ENCODE peak calls at places on chromosomes 7 and 10, in seven cellular contexts. S, K, N, C, O, R and A are unnamed samples. For H3K27me3, the result is how much of the 10 kb centered on the place peaks cover.

GRCh38 chr7:83849135-83849534 is 200.2 kb upstream of the SEMA3E start:
- DNase-seq in S (peak), K (no peak), N (no peak), C (no peak), O (no peak), R (no peak), A (no peak)

GRCh38 chr10:89861584-89862287 is 160.3 kb downstream of the KIF20B start:
- DNase-seq in S (peak), K (peak), N (no peak), C (no peak), O (no peak), R (no peak), A (no peak)

GRCh38 chr10:94677691-94678090 is 5.8 kb upstream of the CYP2C18 start:
- DNase-seq in S (no peak), K (no peak), N (no peak), C (no peak), O (no peak), R (peak), A (no peak)

GRCh38 chr10:104591451-104591850 is 49.6 kb upstream of the SORCS3 start:
- DNase-seq in S (no peak), K (no peak), N (no peak), C (no peak), O (no peak), R (no peak), A (no peak)

GRCh38 chr10:6327906-6328707 is 125.4 kb downstream of the PFKFB3 start:
- DNase-seq in S (no peak), K (no peak), N (no peak), C (no peak), O (no peak), R (no peak), A (no peak)

GRCh38 chr10:78291733-78292132 is 258.1 kb downstream of the RPS24 start:
- DNase-seq in S (no peak), K (no peak), N (no peak), C (no peak), O (no peak), R (no peak), A (no peak)

GRCh38 chr7:31948041-31948440 is 122.2 kb downstream of the PDE1C start:
- DNase-seq in S (peak), K (no peak), N (no peak), C (no peak), O (no peak), R (no peak), A (no peak)

GRCh38 chr7:82481499-82482097 is 38.0 kb upstream of the CACNA2D1 start:
- DNase-seq in S (peak), K (no peak), N (no peak), C (no peak), O (no peak), R (no peak), A (no peak)

GRCh38 chr10:79007843-79008319 is 60.9 kb upstream of the ZMIZ1 start:
- DNase-seq in S (peak), K (no peak), N (no peak), C (no peak), O (no peak), R (no peak), A (no peak)

GRCh38 chr10:51468424-51468823 is 231.0 kb downstream of the CSTF2T start:
- DNase-seq in S (peak), K (no peak), N (no peak), C (no peak), O (no peak), R (no peak), A (no peak)

GRCh38 chr7:135842446-135843175 is 94.0 kb upstream of the FAM180A start:
- DNase-seq in S (peak), K (no peak), N (no peak), C (no peak), O (no peak), R (no peak), A (no peak)

GRCh38 chr10:59607971-59608370 is 101.7 kb downstream of the SLC16A9 start:
- DNase-seq in S (no peak), K (no peak), N (no peak), C (no peak), O (no peak), R (no peak), A (no peak)

GRCh38 chr10:76359001-76359400 is 927.6 kb downstream of the LRMDA start:
- DNase-seq in S (no peak), K (no peak), N (no peak), C (no peak), O (no peak), R (no peak), A (no peak)

GRCh38 chr10:29202541-29202940 is 86.3 kb upstream of the LYZL1 start:
- DNase-seq in S (no peak), K (no peak), N (no peak), C (no peak), O (no peak), R (no peak), A (no peak)

GRCh38 chr10:24777191-24777590 is 53.5 kb upstream of the ARHGAP21 start:
- DNase-seq in S (peak), K (no peak), N (no peak), C (no peak), O (no peak), R (no peak), A (no peak)

GRCh38 chr10:30059209-30060107 is at the start of gene JCAD:
- DNase-seq in S (peak), K (no peak), N (peak), C (peak), O (peak), R (peak), A (peak)

GRCh38 chr7:134184767-134185166 is 57.6 kb downstream of the LRGUK start:
- DNase-seq in S (no peak), K (no peak), N (no peak), C (no peak), O (no peak), R (no peak), A (no peak)

GRCh38 chr10:43702213-43702935 is 53.7 kb upstream of the ZNF32 start:
- DNase-seq in S (no peak), K (no peak), N (peak), C (no peak), O (no peak), R (peak), A (peak)

GRCh38 chr7:2072042-2072441 is 160.7 kb downstream of the MAD1L1 start:
- DNase-seq in S (no peak), K (no peak), N (no peak), C (no peak), O (no peak), R (no peak), A (no peak)

GRCh38 chr10:75067272-75067671 is 44.2 kb upstream of the SAMD8 start:
- DNase-seq in S (no peak), K (no peak), N (peak), C (no peak), O (no peak), R (no peak), A (no peak)

GRCh38 chr7:149721084-149721601 is 52.2 kb downstream of the ZNF467 start:
- DNase-seq in S (no peak), K (no peak), N (peak), C (no peak), O (no peak), R (no peak), A (peak)

GRCh38 chr7:44959956-44960640 is 18.7 kb downstream of the MYO1G start:
- DNase-seq in S (no peak), K (peak), N (no peak), C (no peak), O (no peak), R (no peak), A (peak)

GRCh38 chr7:135697276-135698049 is 30.5 kb downstream of the SLC13A4 start:
- DNase-seq in S (no peak), K (no peak), N (no peak), C (no peak), O (no peak), R (no peak), A (no peak)

GRCh38 chr10:113712024-113712423 is 32.3 kb downstream of the CASP7 start:
- DNase-seq in S (no peak), K (no peak), N (no peak), C (no peak), O (no peak), R (no peak), A (no peak)

GRCh38 chr7:50632561-50633413 is 67.6 kb upstream of the DDC start:
- DNase-seq in S (peak), K (peak), N (no peak), C (no peak), O (no peak), R (peak), A (peak)

GRCh38 chr10:127735723-127736221 is 1.2 kb upstream of the FOXI2 start:
- DNase-seq in S (no peak), K (no peak), N (no peak), C (no peak), O (no peak), R (no peak), A (no peak)
- H3K27me3 ChIP-seq in S (half or more), K (under half), N (half or more), C (under half), O (under half), R (under half), A (half or more)

DNA sequence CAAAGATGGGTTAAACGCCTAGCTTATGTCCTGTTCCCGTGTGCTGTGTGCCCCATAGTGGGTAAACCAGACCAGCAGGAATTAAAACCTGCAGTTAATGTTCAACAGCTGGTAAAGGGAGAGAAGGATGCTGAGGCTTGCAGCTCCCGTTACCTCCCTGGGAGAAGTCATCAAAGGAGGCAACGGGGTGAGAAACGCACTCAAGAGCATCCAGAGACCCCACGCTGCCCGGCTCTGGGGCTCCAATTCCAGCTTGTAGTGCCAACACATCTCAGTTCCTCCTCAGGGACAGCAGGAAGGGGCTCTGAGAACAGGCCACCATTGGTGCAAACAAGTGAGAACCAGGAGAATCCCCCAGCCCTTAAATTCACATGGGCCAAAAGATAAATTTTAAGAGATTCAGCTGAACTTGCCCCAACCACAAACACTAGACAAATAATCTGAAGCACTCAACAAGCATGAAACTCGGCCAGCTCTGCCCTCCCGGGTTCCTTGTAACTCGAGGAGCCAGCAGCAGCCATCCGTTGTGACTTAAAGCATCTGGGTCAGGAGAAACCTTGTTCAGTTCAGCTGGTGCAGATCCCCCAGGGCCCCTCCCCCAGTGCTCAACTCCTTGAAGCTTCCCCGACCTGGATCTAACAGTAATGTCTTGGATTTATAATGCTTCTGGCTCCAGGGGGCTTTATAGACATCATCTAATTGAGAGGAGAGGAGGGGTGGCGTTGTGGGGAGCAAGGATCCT is 29.4 kb downstream of the FAM241B start:
- DNase-seq in S (peak), K (no peak), N (peak), C (no peak), O (no peak), R (no peak), A (no peak)
- H3K27me3 ChIP-seq in S (half or more), K (under half), N (under half), C (under half), O (under half), R (under half), A (under half)

DNA sequence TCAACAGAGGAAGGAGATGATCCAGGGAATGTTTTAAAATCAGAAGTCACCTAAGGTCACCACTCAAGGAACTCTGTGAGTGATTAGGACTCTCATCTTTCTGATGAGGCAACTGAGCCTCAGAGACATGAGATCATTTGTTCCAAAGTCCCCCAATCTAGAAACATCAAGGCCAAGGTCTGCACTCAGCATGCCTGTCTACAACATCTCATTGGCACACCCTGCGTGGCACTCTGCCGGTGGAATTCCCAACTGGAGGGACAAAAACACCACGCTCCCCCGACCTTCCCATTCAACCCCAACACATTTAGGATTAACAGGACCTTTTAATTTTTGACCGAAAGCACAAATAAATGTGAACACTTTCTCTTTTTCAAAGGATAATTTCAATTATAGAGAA is 31.4 kb downstream of the CPXM2 start:
- DNase-seq in S (no peak), K (no peak), N (no peak), C (no peak), O (no peak), R (no peak), A (no peak)
- H3K27me3 ChIP-seq in S (under half), K (under half), N (under half), C (under half), O (under half), R (under half), A (under half)

GRCh38 chr7:128131115-128131514 is 99.9 kb upstream of the LRRC4 start:
- DNase-seq in S (no peak), K (no peak), N (no peak), C (no peak), O (no peak), R (no peak), A (no peak)

GRCh38 chr7:128128401-128128800 is 97.2 kb upstream of the LRRC4 start:
- DNase-seq in S (no peak), K (no peak), N (no peak), C (no peak), O (no peak), R (no peak), A (no peak)

GRCh38 chr7:128132426-128133069 is 101.3 kb upstream of the LRRC4 start:
- DNase-seq in S (no peak), K (no peak), N (no peak), C (no peak), O (no peak), R (no peak), A (no peak)

GRCh38 chr7:128129224-128129864 is 98.1 kb upstream of the LRRC4 start:
- DNase-seq in S (no peak), K (no peak), N (no peak), C (no peak), O (no peak), R (no peak), A (no peak)

GRCh38 chr7:128131701-128132100 is 100.5 kb upstream of the LRRC4 start:
- DNase-seq in S (no peak), K (no peak), N (no peak), C (no peak), O (no peak), R (no peak), A (no peak)
- H3K27me3 ChIP-seq in S (under half), K (under half), N (under half), C (under half), O (under half), R (under half), A (under half)

DNA sequence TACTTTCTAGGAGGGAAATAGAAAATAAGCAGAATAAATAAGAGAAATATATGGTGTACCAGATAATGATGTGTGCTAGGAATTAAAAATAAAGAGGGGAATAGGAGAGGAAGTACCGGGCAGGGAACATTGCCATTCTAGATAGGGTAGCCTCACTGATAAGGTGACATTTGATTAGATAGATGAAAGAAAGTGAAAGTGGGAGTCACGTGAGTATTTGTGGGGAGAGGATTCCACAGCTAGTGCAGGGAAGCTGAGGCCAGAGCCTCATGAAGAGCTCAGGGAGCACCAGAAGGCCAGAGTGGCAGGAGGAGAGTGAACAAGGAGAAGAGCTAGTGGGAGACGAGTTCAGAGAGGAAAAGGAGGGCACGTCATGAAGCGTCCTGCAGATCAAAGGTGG is 49.1 kb downstream of the CDHR3 start:
- DNase-seq in S (no peak), K (no peak), N (no peak), C (no peak), O (no peak), R (no peak), A (no peak)
- H3K27me3 ChIP-seq in S (under half), K (under half), N (under half), C (under half), O (under half), R (under half), A (under half)

GRCh38 chr10:22435650-22436049 is 90.4 kb downstream of the SPAG6 start:
- DNase-seq in S (no peak), K (no peak), N (peak), C (no peak), O (no peak), R (peak), A (no peak)

GRCh38 chr10:22436893-22437619 is 91.8 kb downstream of the SPAG6 start:
- DNase-seq in S (peak), K (peak), N (peak), C (peak), O (peak), R (peak), A (peak)

GRCh38 chr10:22437620-22438588 is 92.6 kb downstream of the SPAG6 start:
- DNase-seq in S (peak), K (no peak), N (no peak), C (peak), O (no peak), R (no peak), A (no peak)

GRCh38 chr10:22434521-22434920 is 89.2 kb downstream of the SPAG6 start:
- DNase-seq in S (no peak), K (no peak), N (no peak), C (no peak), O (no peak), R (no peak), A (no peak)

DNA sequence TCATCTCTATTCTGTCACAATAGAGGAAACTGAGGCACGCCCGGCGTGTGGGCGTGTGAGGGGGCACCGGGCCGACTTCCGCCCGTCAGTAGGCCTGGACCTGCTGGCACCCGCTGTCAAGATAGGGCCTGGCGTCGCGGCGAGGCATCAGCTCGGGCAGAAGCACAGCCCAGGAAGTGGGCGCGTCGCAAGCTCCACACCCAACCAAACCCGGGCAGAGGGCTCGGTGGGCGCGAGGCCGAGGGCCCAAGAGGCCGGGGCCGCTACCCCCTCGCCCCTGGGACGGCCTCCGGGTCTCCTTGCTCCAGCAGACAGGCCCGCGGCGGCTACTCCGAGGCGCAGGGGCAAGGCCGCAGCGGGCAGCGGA is 91.2 kb downstream of the SPAG6 start:
- DNase-seq in S (no peak), K (no peak), N (no peak), C (no peak), O (no peak), R (no peak), A (no peak)
- H3K27me3 ChIP-seq in S (under half), K (under half), N (under half), C (under half), O (under half), R (under half), A (under half)

DNA sequence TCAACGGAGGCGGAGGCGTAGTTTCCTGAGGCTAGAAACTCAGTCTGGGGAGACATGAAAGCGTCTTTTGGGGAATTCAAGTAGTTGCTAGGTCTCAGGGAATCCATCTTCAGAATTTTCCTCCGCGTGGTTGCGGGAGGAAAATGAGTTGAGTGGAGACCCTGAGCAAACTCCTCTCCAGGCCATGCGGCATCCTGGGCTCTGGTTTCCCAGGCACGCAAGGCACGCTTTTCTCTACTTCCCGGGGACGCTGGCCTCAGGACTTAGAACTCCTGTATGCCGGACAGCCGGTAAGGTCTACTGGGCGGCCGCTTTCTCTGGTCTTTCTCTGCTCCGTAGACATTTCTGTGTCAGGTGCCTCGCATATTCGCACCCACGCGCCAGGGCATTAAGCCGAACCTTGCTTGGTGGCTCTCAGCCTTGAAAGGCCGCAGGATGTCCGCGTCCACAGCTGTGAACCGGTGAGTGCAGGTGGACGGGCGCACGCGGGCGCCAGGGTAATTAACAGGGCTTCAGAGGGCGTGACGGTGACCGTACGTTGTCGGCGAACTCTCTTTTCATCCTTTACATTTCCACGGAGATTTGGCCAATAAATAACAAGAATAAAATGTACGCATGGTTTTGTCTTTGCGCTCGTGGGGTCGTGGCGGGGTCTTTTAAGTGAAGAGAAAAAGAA is 1.0 kb upstream of the RBM20 start:
- DNase-seq in S (no peak), K (no peak), N (no peak), C (no peak), O (no peak), R (no peak), A (no peak)
- H3K27me3 ChIP-seq in S (under half), K (under half), N (half or more), C (under half), O (under half), R (under half), A (half or more)

DNA sequence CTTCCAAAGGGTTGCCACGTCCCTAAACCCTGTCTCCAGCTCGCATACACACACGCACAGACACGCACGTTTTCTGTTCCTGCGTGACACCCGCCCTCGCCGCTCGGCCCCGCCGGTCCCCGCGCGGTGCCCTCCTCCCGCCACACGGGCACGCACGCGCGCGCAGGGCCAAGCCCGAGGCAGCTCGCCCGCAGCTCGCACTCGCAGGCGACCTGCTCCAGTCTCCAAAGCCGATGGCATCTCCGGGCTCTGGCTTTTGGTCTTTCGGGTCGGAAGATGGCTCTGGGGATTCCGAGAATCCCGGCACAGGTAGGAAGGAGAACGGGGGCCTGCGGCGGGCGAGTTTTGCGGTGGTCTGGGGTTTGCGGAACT is at the start of gene GAD2:
- DNase-seq in S (no peak), K (no peak), N (no peak), C (no peak), O (no peak), R (no peak), A (no peak)
- H3K27me3 ChIP-seq in S (half or more), K (under half), N (half or more), C (half or more), O (under half), R (under half), A (half or more)